ENCODE peak calls at places on chromosomes 16 and 17, in eight cellular contexts. Q is osteocyte, Z is AG08396, N is NCI-H460, Y is lower lobe of right lung, C is NB4, D is pulmonary artery endothelial cell, L is neural crest cell. S is an unnamed sample.

GRCh38 chr16:29804455-29805231 is 1.7 kb upstream of the MAZ start:
- DNase-seq in Q (no peak), Z (peak), N (no peak), Y (peak), C (peak), D (no peak), L (no peak), S (no peak)

GRCh38 chr17:77376795-77377751 is 236.3 kb downstream of the SEC14L1 start:
- DNase-seq in Q (no peak), Z (peak), N (no peak), Y (no peak), C (no peak), D (no peak), L (no peak), S (no peak)

GRCh38 chr16:22843856-22844255 is 29.9 kb downstream of the HS3ST2 start:
- DNase-seq in Q (no peak), Z (no peak), N (no peak), Y (no peak), C (no peak), D (no peak), L (no peak), S (no peak)

GRCh38 chr17:45170280-45170975 is 8.8 kb downstream of the HEXIM2 start:
- DNase-seq in Q (no peak), Z (no peak), N (peak), Y (no peak), C (peak), D (no peak), L (no peak), S (no peak)

GRCh38 chr16:80623376-80623775 is 82.6 kb downstream of the DYNLRB2 start:
- DNase-seq in Q (no peak), Z (no peak), N (no peak), Y (no peak), C (no peak), D (peak), L (no peak), S (no peak)

GRCh38 chr17:32187276-32187675 is 45.0 kb downstream of the RHOT1 start:
- DNase-seq in Q (no peak), Z (no peak), N (no peak), Y (no peak), C (no peak), D (no peak), L (no peak), S (no peak)

GRCh38 chr16:3754772-3755171 is 37.4 kb upstream of the TRAP1 start:
- DNase-seq in Q (no peak), Z (no peak), N (no peak), Y (no peak), C (no peak), D (no peak), L (no peak), S (no peak)

GRCh38 chr16:7246578-7246977 is 86.1 kb upstream of the RBFOX1 start:
- DNase-seq in Q (no peak), Z (no peak), N (no peak), Y (no peak), C (peak), D (no peak), L (peak), S (no peak)

GRCh38 chr16:85613609-85614337 is 651 bp downstream of the GSE1 start:
- DNase-seq in Q (no peak), Z (peak), N (no peak), Y (peak), C (peak), D (no peak), L (no peak), S (no peak)

GRCh38 chr16:12501727-12502457 is 301.8 kb downstream of the CPPED1 start:
- DNase-seq in Q (no peak), Z (no peak), N (no peak), Y (no peak), C (no peak), D (no peak), L (no peak), S (no peak)

GRCh38 chr16:59249049-59249448 is 514.9 kb upstream of the GOT2 start:
- DNase-seq in Q (no peak), Z (no peak), N (peak), Y (no peak), C (no peak), D (no peak), L (no peak), S (no peak)

GRCh38 chr17:33038740-33039139 is 47.1 kb downstream of the SPACA3 start:
- DNase-seq in Q (peak), Z (peak), N (peak), Y (no peak), C (peak), D (no peak), L (peak), S (no peak)

GRCh38 chr17:67165201-67165600 is 79.8 kb downstream of the HELZ start:
- DNase-seq in Q (no peak), Z (no peak), N (no peak), Y (peak), C (peak), D (no peak), L (no peak), S (no peak)

GRCh38 chr17:22514315-22514714 is 822.0 kb downstream of the KCNJ18 start:
- DNase-seq in Q (peak), Z (no peak), N (no peak), Y (no peak), C (no peak), D (no peak), L (no peak), S (no peak)

GRCh38 chr17:8746501-8747236 is 2.0 kb upstream of the CCDC42 start:
- DNase-seq in Q (no peak), Z (peak), N (no peak), Y (no peak), C (no peak), D (no peak), L (no peak), S (no peak)

GRCh38 chr17:47300718-47301117 is 23.0 kb upstream of the EFCAB13 start:
- DNase-seq in Q (no peak), Z (no peak), N (no peak), Y (no peak), C (no peak), D (no peak), L (no peak), S (no peak)

GRCh38 chr17:48718781-48719641 is 3.3 kb downstream of the PRAC1 start:
- DNase-seq in Q (no peak), Z (no peak), N (no peak), Y (no peak), C (no peak), D (no peak), L (no peak), S (no peak)

GRCh38 chr16:11658896-11659708 is 9.2 kb upstream of the SNN start:
- DNase-seq in Q (no peak), Z (no peak), N (no peak), Y (no peak), C (no peak), D (no peak), L (no peak), S (no peak)

GRCh38 chr17:13542612-13543011 is 59.1 kb downstream of the HS3ST3A1 start:
- DNase-seq in Q (no peak), Z (no peak), N (no peak), Y (no peak), C (no peak), D (no peak), L (no peak), S (no peak)

GRCh38 chr16:47342055-47342454 is 118.8 kb downstream of the ITFG1 start:
- DNase-seq in Q (no peak), Z (no peak), N (no peak), Y (no peak), C (no peak), D (no peak), L (no peak), S (no peak)

GRCh38 chr17:69462882-69463281 is 48.4 kb downstream of the MAP2K6 start:
- DNase-seq in Q (no peak), Z (no peak), N (no peak), Y (no peak), C (no peak), D (no peak), L (no peak), S (no peak)

GRCh38 chr16:85029413-85029794 is 1.8 kb downstream of the KIAA0513 start:
- DNase-seq in Q (no peak), Z (peak), N (no peak), Y (no peak), C (peak), D (no peak), L (no peak), S (peak)